ENCODE peak calls at places on chromosomes 1 and 21, in six cellular contexts. F, E, W, X, Y and C are unnamed samples.

GRCh38 chr1:20322825-20323612 is 32.3 kb downstream of the VWA5B1 start:
- DNase-seq in F (no peak), E (no peak), W (no peak), X (no peak), Y (no peak), C (no peak)

GRCh38 chr1:157773723-157774350 is 3.1 kb downstream of the FCRL2 start:
- DNase-seq in F (no peak), E (no peak), W (peak; percentile 3), X (peak; percentile 7), Y (peak; percentile 3), C (peak; percentile 27)

GRCh38 chr21:26041441-26042180 is 129.0 kb downstream of the APP start:
- DNase-seq in F (no peak), E (no peak), W (no peak), X (no peak), Y (no peak), C (no peak)

GRCh38 chr1:8382608-8383525 is 65.0 kb downstream of the SLC45A1 start:
- DNase-seq in F (no peak), E (no peak), W (no peak), X (no peak), Y (no peak), C (no peak)

GRCh38 chr1:78279051-78279450 is 211.7 kb upstream of the PTGFR start:
- DNase-seq in F (no peak), E (no peak), W (no peak), X (no peak), Y (no peak), C (no peak)

GRCh38 chr1:222106369-222106768 is 364.5 kb upstream of the DUSP10 start:
- DNase-seq in F (no peak), E (no peak), W (no peak), X (no peak), Y (no peak), C (no peak)

GRCh38 chr1:198199105-198199504 is 42.3 kb downstream of the NEK7 start:
- DNase-seq in F (no peak), E (no peak), W (no peak), X (no peak), Y (no peak), C (no peak)

GRCh38 chr21:44618909-44619308 is 7.0 kb downstream of the KRTAP10-8 start:
- DNase-seq in F (no peak), E (no peak), W (no peak), X (no peak), Y (no peak), C (no peak)

GRCh38 chr21:42466700-42467612 is 29.1 kb downstream of the RSPH1 start:
- DNase-seq in F (no peak), E (no peak), W (peak; percentile 78), X (no peak), Y (peak; percentile 6), C (no peak)

GRCh38 chr21:27507695-27508094 is 540.8 kb upstream of the ADAMTS5 start:
- DNase-seq in F (no peak), E (no peak), W (no peak), X (no peak), Y (no peak), C (no peak)

GRCh38 chr1:182629674-182630073 is 25.5 kb upstream of the RGS16 start:
- DNase-seq in F (no peak), E (no peak), W (no peak), X (no peak), Y (no peak), C (no peak)

GRCh38 chr1:3213730-3214129 is 144.7 kb downstream of the PRDM16 start:
- DNase-seq in F (no peak), E (no peak), W (no peak), X (no peak), Y (no peak), C (no peak)

GRCh38 chr21:45535341-45536081 is 6.7 kb downstream of the SLC19A1 start:
- DNase-seq in F (peak; percentile 41), E (no peak), W (no peak), X (no peak), Y (no peak), C (no peak)

GRCh38 chr1:40273547-40274166 is 15.6 kb downstream of the ZMPSTE24 start:
- DNase-seq in F (no peak), E (no peak), W (no peak), X (no peak), Y (no peak), C (no peak)

GRCh38 chr1:36760081-36760480 is 274.2 kb downstream of the GRIK3 start:
- DNase-seq in F (no peak), E (no peak), W (no peak), X (no peak), Y (no peak), C (no peak)

GRCh38 chr21:44432841-44433790 is 22.2 kb upstream of the LRRC3 start:
- DNase-seq in F (peak; percentile 33), E (no peak), W (no peak), X (no peak), Y (no peak), C (no peak)

GRCh38 chr1:28104866-28105467 is 16.6 kb upstream of the EYA3 start:
- DNase-seq in F (peak; percentile 81), E (no peak), W (peak; percentile 90), X (no peak), Y (peak; percentile 77), C (no peak)

GRCh38 chr1:190477687-190478192 is at the start of gene BRINP3:
- DNase-seq in F (no peak), E (no peak), W (no peak), X (no peak), Y (no peak), C (no peak)

GRCh38 chr21:43917515-43918384 is 52.7 kb downstream of the AGPAT3 start:
- DNase-seq in F (no peak), E (peak; percentile 25), W (peak; percentile 68), X (no peak), Y (peak; percentile 40), C (no peak)

GRCh38 chr1:72433591-72433990 is 151.3 kb upstream of the NEGR1 start:
- DNase-seq in F (no peak), E (peak; percentile 15), W (no peak), X (no peak), Y (no peak), C (no peak)

GRCh38 chr1:169044296-169044695 is 62.2 kb upstream of the ATP1B1 start:
- DNase-seq in F (no peak), E (peak; percentile 76), W (no peak), X (no peak), Y (no peak), C (no peak)

GRCh38 chr1:53075206-53075605 is 13.2 kb downstream of the PODN start:
- DNase-seq in F (no peak), E (no peak), W (no peak), X (no peak), Y (no peak), C (no peak)

GRCh38 chr21:41816583-41817165 is 49.8 kb upstream of the RIPK4 start:
- DNase-seq in F (peak; percentile 78), E (no peak), W (peak; percentile 76), X (peak; percentile 91), Y (peak; percentile 23), C (peak; percentile 85)

GRCh38 chr1:226365831-226366231 is 42.1 kb downstream of the PARP1 start:
- DNase-seq in F (no peak), E (no peak), W (no peak), X (no peak), Y (no peak), C (no peak)

GRCh38 chr1:209106237-209106741 is 477.2 kb upstream of the CAMK1G start:
- DNase-seq in F (no peak), E (no peak), W (no peak), X (no peak), Y (no peak), C (no peak)

GRCh38 chr1:100188617-100189016 is 10.6 kb upstream of the LRRC39 start:
- DNase-seq in F (no peak), E (peak; percentile 31), W (no peak), X (no peak), Y (no peak), C (no peak)

GRCh38 chr1:42658880-42659337 is 686 bp downstream of the PPIH start:
- DNase-seq in F (no peak), E (no peak), W (no peak), X (no peak), Y (no peak), C (no peak)

GRCh38 chr1:42660907-42661500 is 2.8 kb downstream of the PPIH start:
- DNase-seq in F (no peak), E (no peak), W (no peak), X (peak; percentile 13), Y (no peak), C (no peak)

GRCh38 chr1:42657981-42658879 is at the start of gene PPIH:
- DNase-seq in F (peak; percentile 92), E (peak; percentile 80), W (peak; percentile 98), X (peak; percentile 75), Y (peak; percentile 90), C (peak; percentile 76)
- TF ChIP-seq POLR2A in F (no peak), E (peak; percentile 91), W (peak; percentile 96), X (peak; percentile 90), Y (peak; percentile 91), C (peak; percentile 96)

DNA sequence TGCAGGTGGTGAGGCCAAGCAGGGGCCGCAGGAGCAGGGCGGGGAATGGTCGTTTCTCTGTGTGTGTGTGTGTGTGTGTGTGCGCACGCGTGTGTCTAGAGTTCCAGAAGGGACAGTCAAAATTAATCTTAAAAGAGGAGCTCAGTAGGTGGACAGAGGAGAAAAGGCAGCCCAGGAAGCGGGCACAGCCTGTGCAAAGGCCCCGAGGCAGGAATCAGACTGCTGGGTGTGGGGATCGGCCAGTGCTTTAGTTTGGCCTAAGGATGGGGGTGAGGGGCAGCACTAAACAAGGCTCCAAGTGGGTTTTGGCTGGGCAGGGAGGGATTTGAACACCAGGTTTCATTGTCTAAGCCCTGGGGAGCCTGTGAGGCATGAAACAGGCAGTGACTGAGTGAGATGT is 21.7 kb downstream of the EPHA8 start:
- DNase-seq in F (no peak), E (no peak), W (no peak), X (no peak), Y (no peak), C (no peak)
- TF ChIP-seq POLR2AphosphoS5 in F (no peak), E (no peak), W (no peak), X (no peak), Y (no peak), C (no peak)

GRCh38 chr1:17438176-17438976 is 1.1 kb downstream of the RCC2 start:
- DNase-seq in F (peak; percentile 77), E (no peak), W (peak; percentile 86), X (no peak), Y (peak; percentile 52), C (peak; percentile 53)
- TF ChIP-seq TAF1 in F (no peak), E (peak; percentile 72), W (peak; percentile 87), X (peak; percentile 45), Y (peak; percentile 66), C (no peak)

DNA sequence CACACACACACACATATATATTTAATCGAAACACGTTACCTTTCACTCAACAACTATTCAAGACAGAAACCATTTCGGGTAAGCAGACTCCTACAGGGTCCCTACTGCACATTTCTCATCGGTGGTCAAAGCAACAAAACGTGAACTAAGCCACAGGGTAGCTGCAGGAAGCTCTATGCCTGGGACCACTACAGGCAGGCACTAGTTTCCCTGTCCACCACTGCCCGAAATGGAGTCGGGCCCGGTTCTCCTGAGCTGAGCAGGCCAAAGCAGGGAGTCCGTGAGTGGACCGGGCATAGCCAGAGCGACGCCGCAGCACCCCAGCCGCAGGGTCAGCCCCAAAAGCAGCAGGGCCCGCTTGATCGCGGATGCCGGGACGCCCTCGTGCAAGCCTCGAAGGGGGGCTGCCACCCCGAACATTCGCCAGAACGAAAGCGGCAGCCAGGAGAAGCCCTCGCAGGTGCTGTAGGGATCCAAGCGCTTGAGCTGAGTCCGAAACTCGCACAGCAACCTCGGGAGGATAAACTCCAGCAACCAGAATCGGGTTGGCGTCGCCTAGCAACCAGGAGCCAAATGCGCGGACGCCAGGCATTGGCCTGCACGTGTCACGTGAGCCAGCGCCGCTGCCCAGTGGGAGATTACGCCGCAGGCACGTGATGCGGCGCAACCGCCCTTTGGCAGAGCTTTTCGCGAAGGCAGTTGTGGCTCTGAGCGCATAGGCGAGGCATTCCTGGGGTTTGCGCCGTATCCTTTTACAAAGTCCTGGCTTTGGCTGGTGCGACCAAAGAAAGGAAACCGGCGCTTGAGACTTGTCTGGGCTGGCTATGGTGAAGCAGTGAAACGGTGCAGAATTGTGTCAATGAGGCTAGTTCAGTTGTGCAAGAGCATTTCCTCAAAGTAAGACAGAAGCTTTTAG is 13.9 kb upstream of the DDI2 start:
- DNase-seq in F (peak; percentile 96), E (peak; percentile 77), W (peak; percentile 88), X (peak; percentile 97), Y (peak; percentile 93), C (peak; percentile 91)
- TF ChIP-seq POLR2A in F (no peak), E (peak; percentile 72), W (no peak), X (peak; percentile 66), Y (peak; percentile 66), C (no peak)